ENCODE peak calls at places on chromosomes 6 and 20, in four cellular contexts. One of them, this sample, is unnamed.

GRCh38 chr6:46901747-46902362 is 19.9 kb downstream of the ADGRF5 start:
- DNase-seq in tibial artery: no peak
- DNase-seq in HepG2: no peak
- DNase-seq in fibroblast of pulmonary artery: peak; percentile 53
- DNase-seq in this sample: no peak

GRCh38 chr6:79506251-79506650 is 31.0 kb downstream of the LCA5 start:
- DNase-seq in tibial artery: no peak
- DNase-seq in HepG2: no peak
- DNase-seq in fibroblast of pulmonary artery: no peak
- DNase-seq in this sample: no peak

GRCh38 chr20:20695250-20695816 is 17.1 kb downstream of the RALGAPA2 start:
- DNase-seq in tibial artery: no peak
- DNase-seq in HepG2: peak; percentile 82
- DNase-seq in fibroblast of pulmonary artery: no peak
- DNase-seq in this sample: no peak

GRCh38 chr6:136508701-136509387 is 41.4 kb downstream of the MAP7 start:
- DNase-seq in tibial artery: no peak
- DNase-seq in HepG2: no peak
- DNase-seq in fibroblast of pulmonary artery: no peak
- DNase-seq in this sample: no peak

GRCh38 chr6:151021878-151022277 is 156.4 kb downstream of the MTHFD1L start:
- DNase-seq in tibial artery: no peak
- DNase-seq in HepG2: no peak
- DNase-seq in fibroblast of pulmonary artery: no peak
- DNase-seq in this sample: no peak

GRCh38 chr6:1325471-1326309 is 13.8 kb downstream of the FOXQ1 start:
- DNase-seq in tibial artery: no peak
- DNase-seq in HepG2: peak; percentile 99
- DNase-seq in fibroblast of pulmonary artery: peak; percentile 75
- DNase-seq in this sample: no peak

GRCh38 chr6:30007132-30007764 is 53.8 kb upstream of the POLR1H start:
- DNase-seq in tibial artery: peak; percentile 68
- DNase-seq in HepG2: no peak
- DNase-seq in fibroblast of pulmonary artery: no peak
- DNase-seq in this sample: no peak

GRCh38 chr6:99241905-99242534 is 107.5 kb downstream of the FAXC start:
- DNase-seq in tibial artery: no peak
- DNase-seq in HepG2: peak; percentile 1
- DNase-seq in fibroblast of pulmonary artery: peak; percentile 37
- DNase-seq in this sample: no peak

GRCh38 chr6:159416891-159417540 is 247.8 kb downstream of the FNDC1 start:
- DNase-seq in tibial artery: no peak
- DNase-seq in HepG2: no peak
- DNase-seq in fibroblast of pulmonary artery: no peak
- DNase-seq in this sample: no peak

GRCh38 chr6:157107915-157108651 is 215.2 kb downstream of the TMEM242 start:
- DNase-seq in tibial artery: no peak
- DNase-seq in HepG2: no peak
- DNase-seq in fibroblast of pulmonary artery: peak; percentile 97
- DNase-seq in this sample: no peak

GRCh38 chr6:5438882-5439584 is 177.7 kb downstream of the FARS2 start:
- DNase-seq in tibial artery: no peak
- DNase-seq in HepG2: no peak
- DNase-seq in fibroblast of pulmonary artery: no peak
- DNase-seq in this sample: no peak

GRCh38 chr6:87501809-87502572 is 29.2 kb downstream of the SLC35A1 start:
- DNase-seq in tibial artery: no peak
- DNase-seq in HepG2: peak; percentile 46
- DNase-seq in fibroblast of pulmonary artery: no peak
- DNase-seq in this sample: no peak

GRCh38 chr20:60210779-60211617 is 252.8 kb downstream of the CDH26 start:
- DNase-seq in tibial artery: no peak
- DNase-seq in HepG2: peak; percentile 44
- DNase-seq in fibroblast of pulmonary artery: peak; percentile 46
- DNase-seq in this sample: no peak

GRCh38 chr6:145756170-145756662 is 20.9 kb upstream of the EPM2A start:
- DNase-seq in tibial artery: peak; percentile 70
- DNase-seq in HepG2: no peak
- DNase-seq in fibroblast of pulmonary artery: peak; percentile 99
- DNase-seq in this sample: no peak

GRCh38 chr6:11785953-11786579 is 7.5 kb upstream of the ADTRP start:
- DNase-seq in tibial artery: no peak
- DNase-seq in HepG2: no peak
- DNase-seq in fibroblast of pulmonary artery: no peak
- DNase-seq in this sample: peak; percentile 53

GRCh38 chr6:158086054-158086705 is 81.9 kb downstream of the SERAC1 start:
- DNase-seq in tibial artery: no peak
- DNase-seq in HepG2: no peak
- DNase-seq in fibroblast of pulmonary artery: peak; percentile 21
- DNase-seq in this sample: no peak

GRCh38 chr20:47356220-47356525 is 326 bp downstream of the ZMYND8 start:
- DNase-seq in tibial artery: no peak
- DNase-seq in HepG2: no peak
- DNase-seq in fibroblast of pulmonary artery: no peak
- DNase-seq in this sample: no peak

GRCh38 chr20:19756756-19757486 is 1.1 kb upstream of the RIN2 start:
- DNase-seq in tibial artery: no peak
- DNase-seq in HepG2: no peak
- DNase-seq in fibroblast of pulmonary artery: no peak
- DNase-seq in this sample: peak; percentile 53

GRCh38 chr6:21151178-21151956 is 442.2 kb upstream of the SOX4 start:
- DNase-seq in tibial artery: no peak
- DNase-seq in HepG2: peak; percentile 27
- DNase-seq in fibroblast of pulmonary artery: no peak
- DNase-seq in this sample: no peak

GRCh38 chr6:140011537-140011936 is 637.1 kb upstream of the CITED2 start:
- DNase-seq in tibial artery: no peak
- DNase-seq in HepG2: peak; percentile 46
- DNase-seq in fibroblast of pulmonary artery: no peak
- DNase-seq in this sample: no peak

GRCh38 chr6:134589512-134589911 is 271.6 kb upstream of the SGK1 start:
- DNase-seq in tibial artery: no peak
- DNase-seq in HepG2: no peak
- DNase-seq in fibroblast of pulmonary artery: peak; percentile 99
- DNase-seq in this sample: no peak

GRCh38 chr6:14501914-14502313 is 384.3 kb downstream of the CD83 start:
- DNase-seq in tibial artery: no peak
- DNase-seq in HepG2: no peak
- DNase-seq in fibroblast of pulmonary artery: no peak
- DNase-seq in this sample: no peak

GRCh38 chr6:42831237-42831636 is 48.2 kb upstream of the RPL7L1 start:
- DNase-seq in tibial artery: no peak
- DNase-seq in HepG2: no peak
- DNase-seq in fibroblast of pulmonary artery: no peak
- DNase-seq in this sample: no peak

GRCh38 chr6:5996701-5997419 is 9.9 kb downstream of the NRN1 start:
- DNase-seq in tibial artery: no peak
- DNase-seq in HepG2: no peak
- DNase-seq in fibroblast of pulmonary artery: peak; percentile 25
- DNase-seq in this sample: no peak

GRCh38 chr20:37852666-37853065 is 50.3 kb upstream of the VSTM2L start:
- DNase-seq in tibial artery: no peak
- DNase-seq in HepG2: no peak
- DNase-seq in fibroblast of pulmonary artery: no peak
- DNase-seq in this sample: no peak

GRCh38 chr6:49849121-49849907 is 17.0 kb downstream of the CRISP1 start:
- DNase-seq in tibial artery: no peak
- DNase-seq in HepG2: peak; percentile 64
- DNase-seq in fibroblast of pulmonary artery: peak; percentile 66
- DNase-seq in this sample: no peak

GRCh38 chr6:20129290-20130088 is 82.8 kb downstream of the MBOAT1 start:
- DNase-seq in tibial artery: no peak
- DNase-seq in HepG2: no peak
- DNase-seq in fibroblast of pulmonary artery: peak; percentile 17
- DNase-seq in this sample: no peak

GRCh38 chr6:29553268-29554057 is 6.1 kb downstream of the UBD start:
- DNase-seq in tibial artery: no peak
- DNase-seq in HepG2: no peak
- DNase-seq in fibroblast of pulmonary artery: peak; percentile 64
- DNase-seq in this sample: no peak

GRCh38 chr6:44665143-44665542 is 277.6 kb downstream of the CDC5L start:
- DNase-seq in tibial artery: peak; percentile 28
- DNase-seq in HepG2: no peak
- DNase-seq in fibroblast of pulmonary artery: no peak
- DNase-seq in this sample: peak; percentile 62

GRCh38 chr6:121856296-121856695 is 420.9 kb downstream of the GJA1 start:
- DNase-seq in tibial artery: no peak
- DNase-seq in HepG2: no peak
- DNase-seq in fibroblast of pulmonary artery: peak; percentile 57
- DNase-seq in this sample: no peak

GRCh38 chr6:63804381-63804956 is 168.9 kb downstream of the PHF3 start:
- DNase-seq in tibial artery: no peak
- DNase-seq in HepG2: no peak
- DNase-seq in fibroblast of pulmonary artery: peak; percentile 84
- DNase-seq in this sample: no peak

GRCh38 chr20:32319100-32319499 is 39.0 kb upstream of the ASXL1 start:
- DNase-seq in tibial artery: no peak
- DNase-seq in HepG2: no peak
- DNase-seq in fibroblast of pulmonary artery: no peak
- DNase-seq in this sample: no peak

GRCh38 chr6:142945446-142946180 is 637 bp upstream of the HIVEP2 start:
- DNase-seq in tibial artery: no peak
- DNase-seq in HepG2: no peak
- DNase-seq in fibroblast of pulmonary artery: no peak
- DNase-seq in this sample: no peak

GRCh38 chr6:90179190-90180169 is 117.2 kb downstream of the BACH2 start:
- DNase-seq in tibial artery: no peak
- DNase-seq in HepG2: no peak
- DNase-seq in fibroblast of pulmonary artery: peak; percentile 28
- DNase-seq in this sample: no peak
- TF ChIP-seq CTCF in tibial artery: peak; percentile 23
- TF ChIP-seq CTCF in HepG2: peak; percentile 16
- TF ChIP-seq CTCF in fibroblast of pulmonary artery: peak; percentile 46
- TF ChIP-seq CTCF in this sample: no peak

GRCh38 chr20:58705525-58705924 is 12.9 kb downstream of the NPEPL1 start:
- DNase-seq in tibial artery: no peak
- DNase-seq in HepG2: no peak
- DNase-seq in fibroblast of pulmonary artery: no peak
- DNase-seq in this sample: no peak

GRCh38 chr20:58707770-58708169 is 15.2 kb downstream of the NPEPL1 start:
- DNase-seq in tibial artery: no peak
- DNase-seq in HepG2: no peak
- DNase-seq in fibroblast of pulmonary artery: no peak
- DNase-seq in this sample: no peak

GRCh38 chr20:58706975-58707681 is 14.5 kb downstream of the NPEPL1 start:
- DNase-seq in tibial artery: peak; percentile 57
- DNase-seq in HepG2: no peak
- DNase-seq in fibroblast of pulmonary artery: no peak
- DNase-seq in this sample: no peak

GRCh38 chr20:58708246-58708931 is 15.8 kb downstream of the NPEPL1 start:
- DNase-seq in tibial artery: peak; percentile 55
- DNase-seq in HepG2: no peak
- DNase-seq in fibroblast of pulmonary artery: no peak
- DNase-seq in this sample: peak; percentile 66

GRCh38 chr20:58706150-58706892 is 13.7 kb downstream of the NPEPL1 start:
- DNase-seq in tibial artery: peak; percentile 47
- DNase-seq in HepG2: no peak
- DNase-seq in fibroblast of pulmonary artery: no peak
- DNase-seq in this sample: no peak
- TF ChIP-seq CTCF in tibial artery: no peak
- TF ChIP-seq CTCF in HepG2: no peak
- TF ChIP-seq CTCF in fibroblast of pulmonary artery: no peak
- TF ChIP-seq CTCF in this sample: no peak

GRCh38 chr6:106445508-106445878 is 85.0 kb downstream of the CRYBG1 start:
- DNase-seq in tibial artery: no peak
- DNase-seq in HepG2: no peak
- DNase-seq in fibroblast of pulmonary artery: no peak
- DNase-seq in this sample: no peak

GRCh38 chr6:106448000-106448426 is 87.5 kb downstream of the CRYBG1 start:
- DNase-seq in tibial artery: no peak
- DNase-seq in HepG2: no peak
- DNase-seq in fibroblast of pulmonary artery: no peak
- DNase-seq in this sample: no peak

GRCh38 chr6:106444777-106445507 is 84.4 kb downstream of the CRYBG1 start:
- DNase-seq in tibial artery: no peak
- DNase-seq in HepG2: peak; percentile 58
- DNase-seq in fibroblast of pulmonary artery: peak; percentile 80
- DNase-seq in this sample: no peak

GRCh38 chr6:106446983-106447382 is 86.5 kb downstream of the CRYBG1 start:
- DNase-seq in tibial artery: no peak
- DNase-seq in HepG2: no peak
- DNase-seq in fibroblast of pulmonary artery: no peak
- DNase-seq in this sample: no peak

DNA sequence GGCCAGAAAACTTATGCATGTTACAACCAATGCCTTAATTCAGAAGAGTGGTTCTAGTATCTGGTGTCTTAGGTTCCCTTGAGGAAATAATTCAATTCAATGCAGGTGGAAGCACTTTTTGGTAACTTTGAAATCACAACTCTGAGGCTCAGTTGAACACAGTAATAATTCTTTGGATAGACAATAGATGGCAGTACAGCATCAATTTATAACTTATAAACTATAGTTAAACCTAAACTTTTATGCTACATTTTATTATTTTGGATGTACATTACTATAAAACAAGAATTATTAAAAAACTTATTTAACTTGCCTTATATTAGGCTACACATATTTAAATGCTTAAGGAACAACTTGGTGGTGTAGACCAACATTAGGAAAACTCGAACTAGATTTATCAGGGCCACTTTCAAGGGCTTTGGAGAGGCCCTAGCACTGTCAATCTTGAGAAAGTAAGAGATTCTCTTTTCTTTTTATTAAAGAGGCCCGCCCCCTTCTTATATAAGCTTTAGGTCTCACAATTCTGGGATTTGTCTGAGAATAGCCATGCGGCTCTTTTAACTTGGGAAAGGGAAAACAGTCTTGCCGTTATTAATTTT is 85.9 kb downstream of the CRYBG1 start:
- DNase-seq in tibial artery: no peak
- DNase-seq in HepG2: no peak
- DNase-seq in fibroblast of pulmonary artery: peak; percentile 36
- DNase-seq in this sample: no peak
- TF ChIP-seq CTCF in tibial artery: no peak
- TF ChIP-seq CTCF in HepG2: peak; percentile 45
- TF ChIP-seq CTCF in fibroblast of pulmonary artery: peak; percentile 41
- TF ChIP-seq CTCF in this sample: no peak

GRCh38 chr6:75827163-75827562 is 78.1 kb downstream of the MYO6 start:
- DNase-seq in tibial artery: no peak
- DNase-seq in HepG2: no peak
- DNase-seq in fibroblast of pulmonary artery: no peak
- DNase-seq in this sample: no peak
- TF ChIP-seq CTCF in tibial artery: no peak
- TF ChIP-seq CTCF in HepG2: no peak
- TF ChIP-seq CTCF in fibroblast of pulmonary artery: no peak
- TF ChIP-seq CTCF in this sample: no peak

GRCh38 chr20:62277253-62277652 is 25.5 kb upstream of the ADRM1 start:
- DNase-seq in tibial artery: no peak
- DNase-seq in HepG2: no peak
- DNase-seq in fibroblast of pulmonary artery: no peak
- DNase-seq in this sample: no peak
- TF ChIP-seq CTCF in tibial artery: no peak
- TF ChIP-seq CTCF in HepG2: no peak
- TF ChIP-seq CTCF in fibroblast of pulmonary artery: no peak
- TF ChIP-seq CTCF in this sample: no peak